ENCODE peak calls at places on chromosomes 5 and 9, in four cellular contexts. One of them, this sample, is unnamed.

GRCh38 chr5:71767661-71768060 is 48.6 kb downstream of the CARTPT start:
- DNase-seq in IMR-90: peak; percentile 28
- DNase-seq in body of pancreas: no peak
- DNase-seq in heart left ventricle: no peak
- DNase-seq in this sample: no peak

GRCh38 chr9:84788803-84789462 is 119.4 kb downstream of the NTRK2 start:
- DNase-seq in IMR-90: no peak
- DNase-seq in body of pancreas: peak; percentile 11
- DNase-seq in heart left ventricle: no peak
- DNase-seq in this sample: no peak

GRCh38 chr5:26622947-26623346 is 415.4 kb downstream of the CDH9 start:
- DNase-seq in IMR-90: no peak
- DNase-seq in body of pancreas: no peak
- DNase-seq in heart left ventricle: no peak
- DNase-seq in this sample: no peak

GRCh38 chr5:135433626-135434426 is 13.3 kb downstream of the DCANP1 start:
- DNase-seq in IMR-90: peak; percentile 56
- DNase-seq in body of pancreas: no peak
- DNase-seq in heart left ventricle: no peak
- DNase-seq in this sample: no peak

GRCh38 chr5:72760259-72760658 is 56.2 kb upstream of the TNPO1 start:
- DNase-seq in IMR-90: peak; percentile 53
- DNase-seq in body of pancreas: no peak
- DNase-seq in heart left ventricle: no peak
- DNase-seq in this sample: no peak

GRCh38 chr9:6229604-6230003 is 14.0 kb downstream of the IL33 start:
- DNase-seq in IMR-90: peak; percentile 12
- DNase-seq in body of pancreas: no peak
- DNase-seq in heart left ventricle: no peak
- DNase-seq in this sample: no peak

GRCh38 chr9:133595910-133596309 is 13.3 kb downstream of the FAM163B start:
- DNase-seq in IMR-90: no peak
- DNase-seq in body of pancreas: no peak
- DNase-seq in heart left ventricle: no peak
- DNase-seq in this sample: no peak

GRCh38 chr5:72920690-72921089 is 35.2 kb upstream of the FCHO2 start:
- DNase-seq in IMR-90: peak; percentile 55
- DNase-seq in body of pancreas: no peak
- DNase-seq in heart left ventricle: no peak
- DNase-seq in this sample: no peak

GRCh38 chr9:100505564-100506159 is 32.7 kb downstream of the TMEFF1 start:
- DNase-seq in IMR-90: peak; percentile 30
- DNase-seq in body of pancreas: peak; percentile 75
- DNase-seq in heart left ventricle: peak; percentile 49
- DNase-seq in this sample: peak; percentile 76

GRCh38 chr5:59799668-59800374 is 93.7 kb downstream of the PDE4D start:
- DNase-seq in IMR-90: peak; percentile 57
- DNase-seq in body of pancreas: no peak
- DNase-seq in heart left ventricle: no peak
- DNase-seq in this sample: no peak

GRCh38 chr5:173733065-173733824 is 116.8 kb upstream of the BOD1 start:
- DNase-seq in IMR-90: no peak
- DNase-seq in body of pancreas: peak; percentile 31
- DNase-seq in heart left ventricle: no peak
- DNase-seq in this sample: no peak

GRCh38 chr5:535781-536698 is 11.8 kb upstream of the SLC9A3 start:
- DNase-seq in IMR-90: no peak
- DNase-seq in body of pancreas: no peak
- DNase-seq in heart left ventricle: no peak
- DNase-seq in this sample: no peak

GRCh38 chr5:154095819-154096380 is 57.1 kb downstream of the MFAP3 start:
- DNase-seq in IMR-90: no peak
- DNase-seq in body of pancreas: no peak
- DNase-seq in heart left ventricle: no peak
- DNase-seq in this sample: no peak

GRCh38 chr5:128350705-128351104 is 187.3 kb downstream of the FBN2 start:
- DNase-seq in IMR-90: no peak
- DNase-seq in body of pancreas: no peak
- DNase-seq in heart left ventricle: no peak
- DNase-seq in this sample: no peak
- H3K36me3 ChIP-seq in IMR-90: peaks cover 18% of the 10 kb centered on the region
- H3K36me3 ChIP-seq in body of pancreas: no peaks in the 10 kb centered on the region
- H3K36me3 ChIP-seq in heart left ventricle: no peaks in the 10 kb centered on the region
- H3K36me3 ChIP-seq in this sample: no peaks in the 10 kb centered on the region

DNA sequence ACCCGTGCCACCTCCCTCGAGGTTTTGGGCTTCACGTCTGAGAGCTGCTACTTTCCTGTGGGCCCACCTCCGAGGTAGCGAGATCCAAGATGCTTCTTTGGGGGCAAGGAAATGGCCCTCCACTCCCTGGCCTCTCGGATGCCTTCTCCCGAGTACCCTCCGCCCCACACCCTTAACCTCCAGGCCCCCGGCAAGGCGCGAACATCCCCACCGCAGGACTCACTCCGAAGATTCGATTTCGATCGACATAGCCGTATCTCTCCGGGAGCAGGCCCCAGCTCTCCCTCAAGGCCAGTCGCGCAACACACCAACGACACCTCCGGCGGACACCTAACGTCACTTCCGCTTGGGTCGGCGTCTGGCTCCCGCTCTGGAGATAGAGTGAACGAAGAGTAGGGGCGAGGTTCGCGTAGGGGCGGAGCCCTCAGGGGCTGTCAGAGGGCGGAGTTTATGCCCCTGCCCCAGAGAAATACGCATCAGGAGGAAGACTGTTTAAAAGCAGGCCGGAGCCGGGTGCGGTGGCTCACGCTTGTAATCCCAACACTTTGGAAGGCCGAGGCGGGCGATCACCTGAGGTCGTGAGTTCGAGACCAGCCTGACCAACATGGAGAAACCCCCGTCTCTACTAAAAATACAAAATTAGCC is at the start of gene SMU1:
- DNase-seq in IMR-90: peak; percentile 96
- DNase-seq in body of pancreas: peak; percentile 97
- DNase-seq in heart left ventricle: peak; percentile 97
- DNase-seq in this sample: peak; percentile 95
- TF ChIP-seq POLR2A in IMR-90: peak; percentile 93
- TF ChIP-seq POLR2A in body of pancreas: peak; percentile 71
- TF ChIP-seq POLR2A in heart left ventricle: peak; percentile 25
- TF ChIP-seq POLR2A in this sample: peak; percentile 87

GRCh38 chr5:32263683-32264082 is 49.1 kb downstream of the MTMR12 start:
- DNase-seq in IMR-90: no peak
- DNase-seq in body of pancreas: no peak
- DNase-seq in heart left ventricle: no peak
- DNase-seq in this sample: no peak
- H3K36me3 ChIP-seq in IMR-90: peaks cover 17% of the 10 kb centered on the region
- H3K36me3 ChIP-seq in body of pancreas: no peaks in the 10 kb centered on the region
- H3K36me3 ChIP-seq in heart left ventricle: peaks cover 80% of the 10 kb centered on the region
- H3K36me3 ChIP-seq in this sample: no peaks in the 10 kb centered on the region

GRCh38 chr5:132486318-132487094 is 4.1 kb downstream of the IRF1 start:
- DNase-seq in IMR-90: no peak
- DNase-seq in body of pancreas: no peak
- DNase-seq in heart left ventricle: peak; percentile 13
- DNase-seq in this sample: no peak
- TF ChIP-seq POLR2A in IMR-90: no peak
- TF ChIP-seq POLR2A in body of pancreas: no peak
- TF ChIP-seq POLR2A in heart left ventricle: no peak
- TF ChIP-seq POLR2A in this sample: no peak

DNA sequence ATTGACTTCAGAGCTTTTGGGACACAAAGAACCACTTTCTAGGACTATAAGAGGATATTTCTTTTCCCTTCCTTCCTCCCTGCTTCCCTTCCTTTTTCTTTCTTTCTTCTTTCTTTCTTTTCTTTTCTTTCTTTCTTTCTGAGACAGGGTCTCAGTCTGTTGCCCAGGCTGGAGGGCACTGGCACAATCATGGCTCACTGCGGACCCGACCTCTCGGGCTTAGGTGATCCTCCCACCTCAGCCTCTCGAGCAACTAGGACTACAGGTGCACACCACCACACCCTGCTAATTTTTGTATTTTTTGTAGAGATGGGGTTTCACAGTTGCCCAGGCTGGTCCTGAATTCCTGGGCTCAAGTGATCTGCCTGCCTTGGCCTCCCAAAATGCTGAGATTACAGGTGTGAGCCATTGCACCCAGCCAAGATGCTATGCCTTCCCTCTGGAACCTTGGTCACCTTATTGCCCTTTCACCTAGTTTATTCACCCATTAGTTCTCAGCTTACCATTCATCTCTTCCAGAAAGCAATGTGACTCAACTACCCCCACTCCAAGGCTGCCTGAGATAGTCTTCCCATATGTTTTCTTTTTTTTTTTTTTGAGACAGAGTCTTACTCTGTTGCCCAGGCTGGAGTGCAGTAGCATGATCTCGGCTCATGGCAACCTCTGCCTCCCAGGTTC is 10.1 kb downstream of the PLIN2 start:
- DNase-seq in IMR-90: no peak
- DNase-seq in body of pancreas: no peak
- DNase-seq in heart left ventricle: no peak
- DNase-seq in this sample: no peak
- H3K36me3 ChIP-seq in IMR-90: peaks cover 50% of the 10 kb centered on the region
- H3K36me3 ChIP-seq in body of pancreas: peaks cover 9% of the 10 kb centered on the region
- H3K36me3 ChIP-seq in heart left ventricle: peaks cover 79% of the 10 kb centered on the region
- H3K36me3 ChIP-seq in this sample: no peaks in the 10 kb centered on the region

GRCh38 chr9:129383005-129383414 is 204.9 kb upstream of the IER5L start:
- DNase-seq in IMR-90: no peak
- DNase-seq in body of pancreas: peak; percentile 96
- DNase-seq in heart left ventricle: peak; percentile 64
- DNase-seq in this sample: no peak
- TF ChIP-seq POLR2A in IMR-90: no peak
- TF ChIP-seq POLR2A in body of pancreas: peak; percentile 45
- TF ChIP-seq POLR2A in heart left ventricle: no peak
- TF ChIP-seq POLR2A in this sample: no peak